ENCODE peak calls at places on chromosome 7, in ten cellular contexts. One of them, this sample, is unnamed.

GRCh38 chr7:36456135-36456534 is 66.5 kb downstream of the ANLN start:
- DNase-seq in foreskin fibroblast: no peak
- DNase-seq in memory B cell: no peak
- DNase-seq in HTR-8/SVneo: no peak
- DNase-seq in suprapubic skin: no peak
- DNase-seq in Right ventricle myocardium superior: no peak
- DNase-seq in activated CD8-positive, alpha-beta memory T cell treated with anti-CD3 and anti-CD28 coated beads for 4 hours: no peak
- DNase-seq in progenitor cell of endocrine pancreas: no peak
- DNase-seq in fibroblast of the conjunctiva: no peak
- DNase-seq in left cardiac atrium: no peak
- DNase-seq in this sample: no peak

GRCh38 chr7:103447073-103447960 is 1.3 kb upstream of the SLC26A5 start:
- DNase-seq in foreskin fibroblast: peak; percentile 71
- DNase-seq in memory B cell: no peak
- DNase-seq in HTR-8/SVneo: peak; percentile 47
- DNase-seq in suprapubic skin: no peak
- DNase-seq in Right ventricle myocardium superior: no peak
- DNase-seq in activated CD8-positive, alpha-beta memory T cell treated with anti-CD3 and anti-CD28 coated beads for 4 hours: no peak
- DNase-seq in progenitor cell of endocrine pancreas: peak; percentile 47
- DNase-seq in fibroblast of the conjunctiva: peak; percentile 23
- DNase-seq in left cardiac atrium: no peak
- DNase-seq in this sample: peak; percentile 28

GRCh38 chr7:76155938-76156337 is 45.8 kb upstream of the SRRM3 start:
- DNase-seq in foreskin fibroblast: peak; percentile 72
- DNase-seq in memory B cell: no peak
- DNase-seq in HTR-8/SVneo: no peak
- DNase-seq in suprapubic skin: peak; percentile 81
- DNase-seq in Right ventricle myocardium superior: peak; percentile 83
- DNase-seq in activated CD8-positive, alpha-beta memory T cell treated with anti-CD3 and anti-CD28 coated beads for 4 hours: no peak
- DNase-seq in progenitor cell of endocrine pancreas: no peak
- DNase-seq in fibroblast of the conjunctiva: peak; percentile 37
- DNase-seq in left cardiac atrium: peak; percentile 71
- DNase-seq in this sample: no peak

GRCh38 chr7:119175916-119176627 is 951.6 kb downstream of the ANKRD7 start:
- DNase-seq in foreskin fibroblast: peak; percentile 2
- DNase-seq in memory B cell: no peak
- DNase-seq in HTR-8/SVneo: peak; percentile 3
- DNase-seq in suprapubic skin: no peak
- DNase-seq in Right ventricle myocardium superior: no peak
- DNase-seq in activated CD8-positive, alpha-beta memory T cell treated with anti-CD3 and anti-CD28 coated beads for 4 hours: no peak
- DNase-seq in progenitor cell of endocrine pancreas: peak; percentile 35
- DNase-seq in fibroblast of the conjunctiva: peak; percentile 56
- DNase-seq in left cardiac atrium: no peak
- DNase-seq in this sample: peak; percentile 63

GRCh38 chr7:121800916-121801675 is 71.9 kb upstream of the PTPRZ1 start:
- DNase-seq in foreskin fibroblast: no peak
- DNase-seq in memory B cell: no peak
- DNase-seq in HTR-8/SVneo: no peak
- DNase-seq in suprapubic skin: no peak
- DNase-seq in Right ventricle myocardium superior: no peak
- DNase-seq in activated CD8-positive, alpha-beta memory T cell treated with anti-CD3 and anti-CD28 coated beads for 4 hours: no peak
- DNase-seq in progenitor cell of endocrine pancreas: no peak
- DNase-seq in fibroblast of the conjunctiva: no peak
- DNase-seq in left cardiac atrium: no peak
- DNase-seq in this sample: no peak

GRCh38 chr7:56447864-56448693 is 331.9 kb upstream of the NUPR2 start:
- DNase-seq in foreskin fibroblast: peak; percentile 1
- DNase-seq in memory B cell: no peak
- DNase-seq in HTR-8/SVneo: peak; percentile 24
- DNase-seq in suprapubic skin: no peak
- DNase-seq in Right ventricle myocardium superior: peak; percentile 47
- DNase-seq in activated CD8-positive, alpha-beta memory T cell treated with anti-CD3 and anti-CD28 coated beads for 4 hours: no peak
- DNase-seq in progenitor cell of endocrine pancreas: no peak
- DNase-seq in fibroblast of the conjunctiva: no peak
- DNase-seq in left cardiac atrium: no peak
- DNase-seq in this sample: no peak

GRCh38 chr7:111476586-111477293 is 85.6 kb downstream of the IMMP2L start:
- DNase-seq in foreskin fibroblast: no peak
- DNase-seq in memory B cell: no peak
- DNase-seq in HTR-8/SVneo: no peak
- DNase-seq in suprapubic skin: no peak
- DNase-seq in Right ventricle myocardium superior: no peak
- DNase-seq in activated CD8-positive, alpha-beta memory T cell treated with anti-CD3 and anti-CD28 coated beads for 4 hours: no peak
- DNase-seq in progenitor cell of endocrine pancreas: no peak
- DNase-seq in fibroblast of the conjunctiva: no peak
- DNase-seq in left cardiac atrium: no peak
- DNase-seq in this sample: no peak

GRCh38 chr7:19442016-19442785 is 266.6 kb downstream of the POLR1F start:
- DNase-seq in foreskin fibroblast: peak; percentile 82
- DNase-seq in memory B cell: no peak
- DNase-seq in HTR-8/SVneo: peak; percentile 32
- DNase-seq in suprapubic skin: no peak
- DNase-seq in Right ventricle myocardium superior: no peak
- DNase-seq in activated CD8-positive, alpha-beta memory T cell treated with anti-CD3 and anti-CD28 coated beads for 4 hours: no peak
- DNase-seq in progenitor cell of endocrine pancreas: no peak
- DNase-seq in fibroblast of the conjunctiva: peak; percentile 58
- DNase-seq in left cardiac atrium: no peak
- DNase-seq in this sample: no peak

GRCh38 chr7:11726251-11727155 is 105.5 kb downstream of the THSD7A start:
- DNase-seq in foreskin fibroblast: peak; percentile 96
- DNase-seq in memory B cell: no peak
- DNase-seq in HTR-8/SVneo: no peak
- DNase-seq in suprapubic skin: no peak
- DNase-seq in Right ventricle myocardium superior: peak; percentile 50
- DNase-seq in activated CD8-positive, alpha-beta memory T cell treated with anti-CD3 and anti-CD28 coated beads for 4 hours: no peak
- DNase-seq in progenitor cell of endocrine pancreas: no peak
- DNase-seq in fibroblast of the conjunctiva: peak; percentile 91
- DNase-seq in left cardiac atrium: peak; percentile 37
- DNase-seq in this sample: no peak

GRCh38 chr7:42372498-42372897 is 135.5 kb upstream of the GLI3 start:
- DNase-seq in foreskin fibroblast: no peak
- DNase-seq in memory B cell: no peak
- DNase-seq in HTR-8/SVneo: no peak
- DNase-seq in suprapubic skin: no peak
- DNase-seq in Right ventricle myocardium superior: no peak
- DNase-seq in activated CD8-positive, alpha-beta memory T cell treated with anti-CD3 and anti-CD28 coated beads for 4 hours: no peak
- DNase-seq in progenitor cell of endocrine pancreas: no peak
- DNase-seq in fibroblast of the conjunctiva: no peak
- DNase-seq in left cardiac atrium: no peak
- DNase-seq in this sample: no peak

GRCh38 chr7:51027256-51028127 is 244.8 kb upstream of the GRB10 start:
- DNase-seq in foreskin fibroblast: no peak
- DNase-seq in memory B cell: no peak
- DNase-seq in HTR-8/SVneo: no peak
- DNase-seq in suprapubic skin: no peak
- DNase-seq in Right ventricle myocardium superior: no peak
- DNase-seq in activated CD8-positive, alpha-beta memory T cell treated with anti-CD3 and anti-CD28 coated beads for 4 hours: no peak
- DNase-seq in progenitor cell of endocrine pancreas: no peak
- DNase-seq in fibroblast of the conjunctiva: no peak
- DNase-seq in left cardiac atrium: no peak
- DNase-seq in this sample: no peak

GRCh38 chr7:25541064-25541463 is 312.8 kb upstream of the NPVF start:
- DNase-seq in foreskin fibroblast: no peak
- DNase-seq in memory B cell: no peak
- DNase-seq in HTR-8/SVneo: no peak
- DNase-seq in suprapubic skin: no peak
- DNase-seq in Right ventricle myocardium superior: no peak
- DNase-seq in activated CD8-positive, alpha-beta memory T cell treated with anti-CD3 and anti-CD28 coated beads for 4 hours: no peak
- DNase-seq in progenitor cell of endocrine pancreas: no peak
- DNase-seq in fibroblast of the conjunctiva: no peak
- DNase-seq in left cardiac atrium: peak; percentile 24
- DNase-seq in this sample: no peak

GRCh38 chr7:129670636-129671035 is 59.1 kb downstream of the NRF1 start:
- DNase-seq in foreskin fibroblast: peak; percentile 25
- DNase-seq in memory B cell: no peak
- DNase-seq in HTR-8/SVneo: no peak
- DNase-seq in suprapubic skin: no peak
- DNase-seq in Right ventricle myocardium superior: no peak
- DNase-seq in activated CD8-positive, alpha-beta memory T cell treated with anti-CD3 and anti-CD28 coated beads for 4 hours: no peak
- DNase-seq in progenitor cell of endocrine pancreas: no peak
- DNase-seq in fibroblast of the conjunctiva: no peak
- DNase-seq in left cardiac atrium: no peak
- DNase-seq in this sample: no peak

GRCh38 chr7:142927949-142928348 is 5.6 kb downstream of the TRPV5 start:
- DNase-seq in foreskin fibroblast: no peak
- DNase-seq in memory B cell: no peak
- DNase-seq in HTR-8/SVneo: no peak
- DNase-seq in suprapubic skin: no peak
- DNase-seq in Right ventricle myocardium superior: no peak
- DNase-seq in activated CD8-positive, alpha-beta memory T cell treated with anti-CD3 and anti-CD28 coated beads for 4 hours: no peak
- DNase-seq in progenitor cell of endocrine pancreas: no peak
- DNase-seq in fibroblast of the conjunctiva: no peak
- DNase-seq in left cardiac atrium: no peak
- DNase-seq in this sample: no peak

GRCh38 chr7:33873981-33874750 is 31.2 kb upstream of the BMPER start:
- DNase-seq in foreskin fibroblast: peak; percentile 84
- DNase-seq in memory B cell: no peak
- DNase-seq in HTR-8/SVneo: peak; percentile 41
- DNase-seq in suprapubic skin: no peak
- DNase-seq in Right ventricle myocardium superior: no peak
- DNase-seq in activated CD8-positive, alpha-beta memory T cell treated with anti-CD3 and anti-CD28 coated beads for 4 hours: no peak
- DNase-seq in progenitor cell of endocrine pancreas: no peak
- DNase-seq in fibroblast of the conjunctiva: no peak
- DNase-seq in left cardiac atrium: no peak
- DNase-seq in this sample: no peak

GRCh38 chr7:108102913-108103312 is 27.2 kb downstream of the LAMB4 start:
- DNase-seq in foreskin fibroblast: no peak
- DNase-seq in memory B cell: no peak
- DNase-seq in HTR-8/SVneo: no peak
- DNase-seq in suprapubic skin: no peak
- DNase-seq in Right ventricle myocardium superior: no peak
- DNase-seq in activated CD8-positive, alpha-beta memory T cell treated with anti-CD3 and anti-CD28 coated beads for 4 hours: no peak
- DNase-seq in progenitor cell of endocrine pancreas: no peak
- DNase-seq in fibroblast of the conjunctiva: no peak
- DNase-seq in left cardiac atrium: no peak
- DNase-seq in this sample: no peak

GRCh38 chr7:96284240-96284639 is 37.7 kb downstream of the SLC25A13 start:
- DNase-seq in foreskin fibroblast: no peak
- DNase-seq in memory B cell: no peak
- DNase-seq in HTR-8/SVneo: no peak
- DNase-seq in suprapubic skin: no peak
- DNase-seq in Right ventricle myocardium superior: no peak
- DNase-seq in activated CD8-positive, alpha-beta memory T cell treated with anti-CD3 and anti-CD28 coated beads for 4 hours: no peak
- DNase-seq in progenitor cell of endocrine pancreas: no peak
- DNase-seq in fibroblast of the conjunctiva: no peak
- DNase-seq in left cardiac atrium: no peak
- DNase-seq in this sample: no peak

GRCh38 chr7:151232272-151233110 is at the start of gene CHPF2:
- DNase-seq in foreskin fibroblast: peak; percentile 95
- DNase-seq in memory B cell: peak; percentile 88
- DNase-seq in HTR-8/SVneo: peak; percentile 90
- DNase-seq in suprapubic skin: peak; percentile 95
- DNase-seq in Right ventricle myocardium superior: peak; percentile 96
- DNase-seq in activated CD8-positive, alpha-beta memory T cell treated with anti-CD3 and anti-CD28 coated beads for 4 hours: peak; percentile 86
- DNase-seq in progenitor cell of endocrine pancreas: peak; percentile 76
- DNase-seq in fibroblast of the conjunctiva: peak; percentile 55
- DNase-seq in left cardiac atrium: peak; percentile 94
- DNase-seq in this sample: peak; percentile 93

GRCh38 chr7:112361154-112361553 is 89.1 kb upstream of the IFRD1 start:
- DNase-seq in foreskin fibroblast: peak; percentile 22
- DNase-seq in memory B cell: no peak
- DNase-seq in HTR-8/SVneo: no peak
- DNase-seq in suprapubic skin: no peak
- DNase-seq in Right ventricle myocardium superior: no peak
- DNase-seq in activated CD8-positive, alpha-beta memory T cell treated with anti-CD3 and anti-CD28 coated beads for 4 hours: no peak
- DNase-seq in progenitor cell of endocrine pancreas: no peak
- DNase-seq in fibroblast of the conjunctiva: no peak
- DNase-seq in left cardiac atrium: no peak
- DNase-seq in this sample: no peak